ENCODE peak calls at places on chromosome 18, in six cellular contexts. B is A549, H is GM12878, M is endothelial cell of umbilical vein, S is K562, T is HepG2. L is an unnamed sample.

GRCh38 chr18:32284284-32284683 is 94.4 kb downstream of the MEP1B start:
- DNase-seq in B (no peak), H (no peak), M (no peak), S (no peak), T (no peak), L (no peak)

GRCh38 chr18:28999711-29000110 is 822.8 kb upstream of the CDH2 start:
- DNase-seq in B (no peak), H (no peak), M (no peak), S (no peak), T (no peak), L (no peak)

GRCh38 chr18:2978626-2979025 is 34.3 kb downstream of the LPIN2 start:
- DNase-seq in B (peak; percentile 21), H (no peak), M (peak; percentile 75), S (no peak), T (no peak), L (peak; percentile 26)

GRCh38 chr18:48546411-48546810 is 7.6 kb downstream of the CTIF start:
- DNase-seq in B (no peak), H (no peak), M (no peak), S (no peak), T (no peak), L (no peak)

GRCh38 chr18:48164096-48164475 is 233.6 kb upstream of the SMAD2 start:
- DNase-seq in B (no peak), H (no peak), M (no peak), S (no peak), T (no peak), L (peak; percentile 46)

GRCh38 chr18:68448736-68449135 is 266.2 kb downstream of the TMX3 start:
- DNase-seq in B (no peak), H (no peak), M (no peak), S (no peak), T (no peak), L (no peak)

GRCh38 chr18:2424420-2424819 is 146.9 kb downstream of the METTL4 start:
- DNase-seq in B (no peak), H (no peak), M (no peak), S (no peak), T (no peak), L (no peak)

GRCh38 chr18:44742741-44743311 is 62.1 kb downstream of the SETBP1 start:
- DNase-seq in B (no peak), H (no peak), M (no peak), S (no peak), T (no peak), L (no peak)

GRCh38 chr18:55158570-55158969 is 199.3 kb upstream of the CCDC68 start:
- DNase-seq in B (no peak), H (no peak), M (no peak), S (no peak), T (no peak), L (no peak)

GRCh38 chr18:55161966-55162365 is 202.7 kb upstream of the CCDC68 start:
- DNase-seq in B (no peak), H (no peak), M (no peak), S (no peak), T (no peak), L (no peak)

GRCh38 chr18:55159027-55159426 is 199.8 kb upstream of the CCDC68 start:
- DNase-seq in B (no peak), H (no peak), M (no peak), S (no peak), T (no peak), L (no peak)

GRCh38 chr18:55165399-55166125 is 206.3 kb upstream of the CCDC68 start:
- DNase-seq in B (no peak), H (no peak), M (no peak), S (no peak), T (no peak), L (no peak)

DNA sequence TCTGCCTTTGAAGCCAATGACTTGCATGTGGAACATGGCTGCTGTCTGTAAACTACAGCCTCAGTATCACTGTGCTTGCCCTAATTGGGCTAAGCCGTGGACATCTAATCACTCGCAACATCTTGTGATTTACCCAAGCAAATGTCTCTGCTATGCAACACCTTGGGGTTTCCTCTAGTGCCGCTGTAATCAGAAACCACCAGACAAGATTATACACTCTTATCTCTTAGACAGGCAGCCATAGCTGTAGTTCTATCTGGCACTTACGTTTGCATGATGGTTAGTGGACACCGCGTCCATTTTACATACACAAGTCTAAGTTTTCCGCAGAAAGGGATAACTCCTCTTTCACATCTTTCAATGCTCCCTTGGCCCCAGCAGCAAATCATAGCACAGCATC is 204.3 kb upstream of the CCDC68 start:
- DNase-seq in B (no peak), H (no peak), M (no peak), S (peak; percentile 15), T (no peak), L (no peak)
- TF ChIP-seq POLR2A in B (no peak), H (no peak), M (no peak), S (no peak), T (no peak), L (no peak)

DNA sequence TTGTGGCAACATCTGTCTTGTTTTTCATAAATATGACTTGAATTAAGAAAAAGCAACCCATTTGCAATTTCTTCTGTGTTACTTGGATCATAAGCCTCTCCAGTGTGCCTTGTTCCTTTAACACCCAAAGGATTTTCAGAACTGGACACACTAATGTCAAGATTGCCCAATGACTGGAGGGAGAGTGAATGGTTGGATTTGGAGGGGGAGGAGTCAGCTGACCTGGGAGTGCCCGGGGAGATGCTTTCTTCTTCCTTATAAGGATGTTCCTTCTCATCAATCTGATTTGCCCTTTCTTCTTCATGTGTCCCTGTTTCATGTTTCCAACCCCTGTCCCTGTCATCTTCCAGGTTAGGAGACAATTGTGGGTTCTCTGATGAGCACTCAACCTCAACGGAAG is 48.8 kb downstream of the ALPK2 start:
- DNase-seq in B (peak; percentile 27), H (no peak), M (no peak), S (no peak), T (no peak), L (no peak)
- TF ChIP-seq MYC in B (no peak), H (no peak), M (no peak), S (no peak), T (no peak), L (no peak)

DNA sequence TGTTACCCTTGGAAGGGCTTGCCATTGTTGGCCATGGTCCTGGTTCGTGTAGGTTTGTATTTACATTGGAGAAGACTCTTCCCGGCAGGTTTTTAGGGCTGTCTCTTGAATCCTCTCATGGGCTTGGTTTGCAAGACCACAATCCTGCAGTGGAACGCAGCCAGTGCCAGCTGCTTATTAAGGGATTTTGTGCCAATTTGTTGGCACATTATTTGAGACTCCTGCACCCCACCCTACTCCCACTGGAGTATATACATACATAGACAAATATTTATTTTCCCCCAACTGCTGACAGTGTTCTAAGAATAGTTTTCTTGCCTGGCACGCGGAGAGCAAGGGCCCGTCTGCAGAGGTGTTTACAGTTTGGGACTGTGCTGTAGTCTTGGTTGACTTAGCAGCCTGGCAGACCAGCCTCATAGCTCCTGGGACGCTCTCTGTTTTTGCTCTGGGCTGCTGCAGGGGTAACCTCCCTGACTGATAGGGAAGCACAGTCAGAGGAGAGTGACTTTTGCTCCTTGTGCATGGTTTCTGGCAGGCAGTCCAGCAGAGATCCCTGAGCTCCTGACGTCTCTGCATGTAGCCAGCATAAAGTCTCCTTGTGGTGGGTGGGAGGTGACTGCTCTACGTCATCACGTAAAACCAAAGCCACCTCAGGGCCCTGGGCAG is 1.9 kb downstream of the LDLRAD4 start:
- DNase-seq in B (no peak), H (no peak), M (no peak), S (no peak), T (no peak), L (no peak)
- TF ChIP-seq POLR2A in B (no peak), H (no peak), M (no peak), S (no peak), T (no peak), L (no peak)

DNA sequence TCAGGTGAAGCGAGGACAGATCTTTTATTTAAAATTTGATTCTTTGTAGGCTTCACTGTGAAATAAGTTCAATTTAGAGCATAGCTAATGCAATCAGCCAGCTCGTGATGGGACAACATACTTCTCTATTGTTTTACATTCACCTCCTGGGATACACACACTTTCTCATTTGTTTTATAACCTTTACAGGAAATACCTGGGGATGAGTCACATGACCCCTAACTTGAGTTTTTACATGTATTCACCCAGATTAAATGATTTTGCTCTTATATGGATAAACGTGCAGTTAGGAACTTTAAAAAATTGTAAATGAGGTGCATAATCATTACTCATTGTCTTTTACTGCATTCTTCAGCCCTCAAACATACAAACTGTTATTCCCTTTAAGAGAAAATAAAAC is 152.1 kb downstream of the NEDD4L start:
- DNase-seq in B (no peak), H (no peak), M (peak; percentile 68), S (no peak), T (no peak), L (no peak)
- TF ChIP-seq MYC in B (no peak), H (no peak), M (no peak), S (no peak), T (no peak), L (no peak)

GRCh38 chr18:23585007-23585871 is 1.1 kb downstream of the NPC1 start:
- DNase-seq in B (no peak), H (peak; percentile 28), M (peak; percentile 40), S (peak; percentile 42), T (peak; percentile 31), L (peak; percentile 84)
- TF ChIP-seq POLR2A in B (no peak), H (no peak), M (no peak), S (no peak), T (no peak), L (no peak)

GRCh38 chr18:12023375-12023774 is 42.1 kb downstream of the IMPA2 start:
- DNase-seq in B (no peak), H (no peak), M (no peak), S (no peak), T (no peak), L (no peak)
- TF ChIP-seq MYC in B (no peak), H (no peak), M (no peak), S (no peak), T (no peak), L (no peak)

L was measured in NB4.